ENCODE peak calls at places on chromosome 19, in four cellular contexts. One of them, this sample, is unnamed.

GRCh38 chr19:46753420-46754155 is 7.3 kb upstream of the STRN4 start:
- DNase-seq in thyroid gland: peak; percentile 73
- DNase-seq in lung: peak; percentile 62
- DNase-seq in cardiac muscle cell: peak; percentile 37
- DNase-seq in this sample: peak; percentile 62

GRCh38 chr19:8357007-8357521 is 6.9 kb upstream of the ANGPTL4 start:
- DNase-seq in thyroid gland: no peak
- DNase-seq in lung: no peak
- DNase-seq in cardiac muscle cell: peak; percentile 56
- DNase-seq in this sample: no peak

GRCh38 chr19:1026189-1027019 is at the start of gene CNN2:
- DNase-seq in thyroid gland: peak; percentile 87
- DNase-seq in lung: peak; percentile 81
- DNase-seq in cardiac muscle cell: peak; percentile 91
- DNase-seq in this sample: peak; percentile 82

GRCh38 chr19:38727868-38728660 is 16.2 kb downstream of the CAPN12 start:
- DNase-seq in thyroid gland: no peak
- DNase-seq in lung: no peak
- DNase-seq in cardiac muscle cell: peak; percentile 92
- DNase-seq in this sample: peak; percentile 5

GRCh38 chr19:6556043-6556449 is 25.2 kb downstream of the TNFSF9 start:
- DNase-seq in thyroid gland: no peak
- DNase-seq in lung: no peak
- DNase-seq in cardiac muscle cell: no peak
- DNase-seq in this sample: no peak

GRCh38 chr19:29591670-29592069 is 14.4 kb upstream of the POP4 start:
- DNase-seq in thyroid gland: no peak
- DNase-seq in lung: no peak
- DNase-seq in cardiac muscle cell: no peak
- DNase-seq in this sample: no peak

GRCh38 chr19:46125447-46125846 is 959 bp upstream of the IGFL3 start:
- DNase-seq in thyroid gland: no peak
- DNase-seq in lung: no peak
- DNase-seq in cardiac muscle cell: no peak
- DNase-seq in this sample: no peak

GRCh38 chr19:19554074-19555023 is 16.3 kb downstream of the CILP2 start:
- DNase-seq in thyroid gland: peak; percentile 37
- DNase-seq in lung: peak; percentile 53
- DNase-seq in cardiac muscle cell: peak; percentile 61
- DNase-seq in this sample: no peak

GRCh38 chr19:16509141-16510061 is 13.2 kb downstream of the C19orf44 start:
- DNase-seq in thyroid gland: peak; percentile 75
- DNase-seq in lung: no peak
- DNase-seq in cardiac muscle cell: peak; percentile 77
- DNase-seq in this sample: peak; percentile 54

GRCh38 chr19:19623383-19623782 is 4.6 kb downstream of the LPAR2 start:
- DNase-seq in thyroid gland: no peak
- DNase-seq in lung: no peak
- DNase-seq in cardiac muscle cell: no peak
- DNase-seq in this sample: no peak

GRCh38 chr19:42443944-42444398 is 1.2 kb upstream of the CXCL17 start:
- DNase-seq in thyroid gland: no peak
- DNase-seq in lung: no peak
- DNase-seq in cardiac muscle cell: no peak
- DNase-seq in this sample: no peak

GRCh38 chr19:38944981-38945506 is 14.3 kb downstream of the MRPS12 start:
- DNase-seq in thyroid gland: no peak
- DNase-seq in lung: no peak
- DNase-seq in cardiac muscle cell: no peak
- DNase-seq in this sample: no peak

GRCh38 chr19:5035817-5036732 is 67.2 kb downstream of the KDM4B start:
- DNase-seq in thyroid gland: no peak
- DNase-seq in lung: no peak
- DNase-seq in cardiac muscle cell: no peak
- DNase-seq in this sample: no peak

GRCh38 chr19:50569023-50569697 is 925 bp upstream of the LRRC4B start:
- DNase-seq in thyroid gland: no peak
- DNase-seq in lung: no peak
- DNase-seq in cardiac muscle cell: no peak
- DNase-seq in this sample: no peak

GRCh38 chr19:37699057-37699456 is 20.5 kb downstream of the ZNF607 start:
- DNase-seq in thyroid gland: no peak
- DNase-seq in lung: no peak
- DNase-seq in cardiac muscle cell: no peak
- DNase-seq in this sample: no peak

GRCh38 chr19:44202470-44202869 is 9.9 kb upstream of the ZNF227 start:
- DNase-seq in thyroid gland: no peak
- DNase-seq in lung: no peak
- DNase-seq in cardiac muscle cell: peak; percentile 63
- DNase-seq in this sample: no peak

GRCh38 chr19:38394488-38394887 is 6.0 kb downstream of the SPRED3 start:
- DNase-seq in thyroid gland: no peak
- DNase-seq in lung: no peak
- DNase-seq in cardiac muscle cell: peak; percentile 59
- DNase-seq in this sample: no peak

GRCh38 chr19:46603752-46604241 is 2.7 kb downstream of the CALM3 start:
- DNase-seq in thyroid gland: no peak
- DNase-seq in lung: no peak
- DNase-seq in cardiac muscle cell: no peak
- DNase-seq in this sample: no peak

GRCh38 chr19:23996549-23996948 is 81.9 kb downstream of the ZNF726 start:
- DNase-seq in thyroid gland: no peak
- DNase-seq in lung: no peak
- DNase-seq in cardiac muscle cell: no peak
- DNase-seq in this sample: no peak

GRCh38 chr19:2523630-2524311 is 47.8 kb downstream of the GADD45B start:
- DNase-seq in thyroid gland: no peak
- DNase-seq in lung: no peak
- DNase-seq in cardiac muscle cell: peak; percentile 47
- DNase-seq in this sample: no peak

GRCh38 chr19:2527716-2528115 is 51.8 kb downstream of the GADD45B start:
- DNase-seq in thyroid gland: no peak
- DNase-seq in lung: no peak
- DNase-seq in cardiac muscle cell: no peak
- DNase-seq in this sample: no peak

GRCh38 chr19:2524840-2525723 is 49.2 kb downstream of the GADD45B start:
- DNase-seq in thyroid gland: peak; percentile 90
- DNase-seq in lung: no peak
- DNase-seq in cardiac muscle cell: peak; percentile 40
- DNase-seq in this sample: no peak

GRCh38 chr19:2527171-2527570 is 51.2 kb downstream of the GADD45B start:
- DNase-seq in thyroid gland: no peak
- DNase-seq in lung: no peak
- DNase-seq in cardiac muscle cell: no peak
- DNase-seq in this sample: no peak

GRCh38 chr19:2524361-2524839 is 48.5 kb downstream of the GADD45B start:
- DNase-seq in thyroid gland: no peak
- DNase-seq in lung: no peak
- DNase-seq in cardiac muscle cell: no peak
- DNase-seq in this sample: no peak
- H3K27ac ChIP-seq in thyroid gland: no peak overlapping the region
- H3K27ac ChIP-seq in lung: no peak overlapping the region
- H3K27ac ChIP-seq in cardiac muscle cell: peak overlapping the region; percentile 42
- H3K27ac ChIP-seq in this sample: no peak overlapping the region

GRCh38 chr19:48064509-48064908 is 20.6 kb upstream of the CABP5 start:
- DNase-seq in thyroid gland: no peak
- DNase-seq in lung: no peak
- DNase-seq in cardiac muscle cell: peak; percentile 4
- DNase-seq in this sample: no peak

GRCh38 chr19:48060381-48060780 is 16.5 kb upstream of the CABP5 start:
- DNase-seq in thyroid gland: no peak
- DNase-seq in lung: no peak
- DNase-seq in cardiac muscle cell: no peak
- DNase-seq in this sample: no peak

GRCh38 chr19:48059331-48059730 is 15.5 kb upstream of the CABP5 start:
- DNase-seq in thyroid gland: no peak
- DNase-seq in lung: no peak
- DNase-seq in cardiac muscle cell: no peak
- DNase-seq in this sample: no peak

DNA sequence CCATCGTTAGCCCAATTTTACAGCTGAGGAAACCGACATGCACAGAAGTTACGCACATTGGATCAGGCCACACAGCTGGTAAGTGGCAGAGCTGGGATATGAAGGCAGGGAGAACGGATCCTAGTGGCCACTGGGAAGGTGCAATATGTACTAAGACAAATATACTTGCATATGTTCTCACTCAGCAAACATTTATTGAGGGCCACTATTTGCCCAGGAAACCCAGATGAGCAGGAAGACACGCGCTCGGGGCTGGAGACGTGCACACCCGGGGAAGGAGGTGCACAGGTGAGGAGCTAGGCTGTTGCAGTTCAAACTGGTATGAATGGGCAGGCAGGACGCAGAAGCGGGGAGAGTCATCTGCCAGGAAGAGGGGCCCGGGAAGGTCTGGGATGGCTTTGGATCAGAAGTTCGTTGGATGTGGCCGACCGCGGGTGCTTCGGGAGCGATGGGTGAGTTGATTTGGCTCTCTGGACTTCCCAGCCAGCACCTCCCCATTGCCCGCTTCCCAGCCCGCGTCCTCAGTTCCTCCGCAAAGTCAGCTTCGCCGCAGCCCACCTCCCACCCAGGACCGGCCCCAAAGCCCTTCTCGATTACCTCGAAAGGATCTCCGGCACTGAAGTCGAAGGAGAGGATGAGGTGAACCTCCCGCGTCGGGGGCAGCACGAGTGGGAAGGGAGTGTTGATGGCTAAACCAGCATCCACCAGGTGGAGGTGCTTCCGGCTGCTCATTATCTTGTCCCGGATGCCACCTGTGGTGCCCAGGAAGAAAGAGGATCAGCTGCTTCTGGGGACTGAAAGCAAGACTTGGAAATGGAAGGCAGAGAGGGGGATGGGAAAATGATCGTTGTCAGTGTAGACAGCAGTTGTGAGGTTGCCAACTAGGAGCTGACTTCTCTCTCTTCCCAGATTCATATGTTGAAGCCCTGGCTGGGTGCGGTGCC is 17.8 kb upstream of the CABP5 start:
- DNase-seq in thyroid gland: no peak
- DNase-seq in lung: no peak
- DNase-seq in cardiac muscle cell: no peak
- DNase-seq in this sample: peak; percentile 49
- H3K4me3 ChIP-seq in thyroid gland: no peak overlapping the region
- H3K4me3 ChIP-seq in lung: no peak overlapping the region
- H3K4me3 ChIP-seq in cardiac muscle cell: no peak overlapping the region
- H3K4me3 ChIP-seq in this sample: no peak overlapping the region

GRCh38 chr19:57276430-57276829 is 3.9 kb upstream of the ZNF460 start:
- DNase-seq in thyroid gland: no peak
- DNase-seq in lung: no peak
- DNase-seq in cardiac muscle cell: no peak
- DNase-seq in this sample: no peak

GRCh38 chr19:57280165-57280912 is at the start of gene ZNF460:
- DNase-seq in thyroid gland: peak; percentile 96
- DNase-seq in lung: peak; percentile 96
- DNase-seq in cardiac muscle cell: peak; percentile 99
- DNase-seq in this sample: peak; percentile 94

GRCh38 chr19:57279418-57280164 is 694 bp upstream of the ZNF460 start:
- DNase-seq in thyroid gland: peak; percentile 93
- DNase-seq in lung: peak; percentile 91
- DNase-seq in cardiac muscle cell: peak; percentile 98
- DNase-seq in this sample: peak; percentile 88

GRCh38 chr19:57280913-57281425 is 684 bp downstream of the ZNF460 start:
- DNase-seq in thyroid gland: peak; percentile 1
- DNase-seq in lung: no peak
- DNase-seq in cardiac muscle cell: no peak
- DNase-seq in this sample: no peak

GRCh38 chr19:57282011-57282636 is 1.8 kb downstream of the ZNF460 start:
- DNase-seq in thyroid gland: no peak
- DNase-seq in lung: no peak
- DNase-seq in cardiac muscle cell: no peak
- DNase-seq in this sample: no peak
- H3K27ac ChIP-seq in thyroid gland: no peak overlapping the region
- H3K27ac ChIP-seq in lung: no peak overlapping the region
- H3K27ac ChIP-seq in cardiac muscle cell: no peak overlapping the region
- H3K27ac ChIP-seq in this sample: no peak overlapping the region

DNA sequence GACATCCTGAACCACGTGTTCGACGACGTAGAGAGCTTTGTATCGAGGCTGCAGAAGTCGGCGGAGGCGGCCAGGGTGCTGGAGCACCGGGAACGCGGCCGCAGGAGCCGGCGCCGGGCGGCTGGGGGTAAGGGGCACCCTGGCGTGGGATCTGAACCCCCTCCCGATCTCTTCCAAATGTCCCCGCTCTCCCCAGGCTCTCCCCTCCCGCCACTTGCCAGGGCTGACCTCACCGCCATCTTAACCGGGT is 6.0 kb downstream of the EPS8L1 start:
- DNase-seq in thyroid gland: no peak
- DNase-seq in lung: no peak
- DNase-seq in cardiac muscle cell: no peak
- DNase-seq in this sample: no peak
- H3K4me3 ChIP-seq in thyroid gland: no peak overlapping the region
- H3K4me3 ChIP-seq in lung: no peak overlapping the region
- H3K4me3 ChIP-seq in cardiac muscle cell: peak overlapping the region; percentile 46
- H3K4me3 ChIP-seq in this sample: no peak overlapping the region

DNA sequence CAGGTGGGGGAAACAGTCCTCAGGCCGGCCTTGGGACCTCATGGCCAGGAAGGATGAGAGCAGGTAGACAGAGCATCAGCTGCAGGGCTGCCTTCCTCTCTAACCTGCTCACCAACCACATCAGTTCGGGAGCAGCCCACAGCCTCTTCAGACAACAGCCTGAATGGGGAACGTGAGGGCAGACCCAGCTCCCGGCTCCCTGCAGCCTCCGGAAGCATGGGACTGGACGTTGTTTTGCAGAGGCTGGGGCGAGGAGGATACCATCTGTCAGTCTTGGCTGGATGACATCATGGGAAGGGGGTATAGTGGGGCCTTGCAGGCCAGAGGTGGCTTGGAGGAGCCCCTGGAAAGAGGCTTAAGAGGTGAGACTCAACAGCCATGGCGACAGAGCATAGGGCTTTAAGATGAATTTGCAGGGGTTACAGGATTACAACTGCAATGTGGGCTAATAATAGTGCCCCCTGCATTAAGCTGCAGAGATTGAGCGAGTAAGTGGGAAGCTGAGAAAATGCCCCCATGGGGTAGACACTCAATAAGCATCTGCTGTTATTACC is 1.5 kb downstream of the FXYD3 start:
- DNase-seq in thyroid gland: no peak
- DNase-seq in lung: no peak
- DNase-seq in cardiac muscle cell: no peak
- DNase-seq in this sample: no peak
- H3K27ac ChIP-seq in thyroid gland: no peak overlapping the region
- H3K27ac ChIP-seq in lung: peak overlapping the region; percentile 65
- H3K27ac ChIP-seq in cardiac muscle cell: no peak overlapping the region
- H3K27ac ChIP-seq in this sample: peak overlapping the region; percentile 88